ENCODE peak calls at places on chromosomes 7 and 10, in nine cellular contexts. E is globus pallidus, F is GM10248, C is activated T-helper 1 cell treated with Interleukin-2 at 50 U/mL for 16 hours, W is T-helper 2 cell, M is DMS79 treated with DMSO at 0.1 percent for 48 hours, V is NCI-H1092, S is upper lobe of right lung, D is smooth muscle cell of the brain vasculature. I is an unnamed sample.

GRCh38 chr7:103651558-103651957 is 205.6 kb upstream of the SLC26A5 start:
- DNase-seq in E (no peak), F (no peak), C (no peak), W (no peak), M (no peak), V (no peak), S (no peak), D (no peak), I (no peak)

GRCh38 chr10:132434405-132435005 is 37.5 kb downstream of the PWWP2B start:
- DNase-seq in E (no peak), F (no peak), C (peak), W (peak), M (no peak), V (no peak), S (peak), D (no peak), I (no peak)

GRCh38 chr7:47283497-47284131 is 298.3 kb downstream of the TNS3 start:
- DNase-seq in E (no peak), F (no peak), C (no peak), W (no peak), M (no peak), V (no peak), S (no peak), D (no peak), I (no peak)

GRCh38 chr7:100093925-100094486 is 5.2 kb downstream of the COPS6 start:
- DNase-seq in E (no peak), F (no peak), C (no peak), W (no peak), M (no peak), V (no peak), S (no peak), D (no peak), I (no peak)

GRCh38 chr10:110568055-110568735 is 700 bp downstream of the SMC3 start:
- DNase-seq in E (peak), F (no peak), C (peak), W (peak), M (no peak), V (peak), S (no peak), D (no peak), I (no peak)

GRCh38 chr10:12631216-12631615 is 281.9 kb downstream of the CAMK1D start:
- DNase-seq in E (no peak), F (no peak), C (no peak), W (no peak), M (no peak), V (no peak), S (no peak), D (no peak), I (no peak)

GRCh38 chr10:129922598-129923123 is 41.4 kb downstream of the EBF3 start:
- DNase-seq in E (no peak), F (no peak), C (no peak), W (no peak), M (no peak), V (no peak), S (no peak), D (no peak), I (no peak)

GRCh38 chr7:50335795-50336754 is 31.6 kb downstream of the IKZF1 start:
- DNase-seq in E (no peak), F (no peak), C (peak), W (peak), M (no peak), V (no peak), S (peak), D (no peak), I (no peak)

GRCh38 chr10:24344279-24344678 is 135.3 kb downstream of the KIAA1217 start:
- DNase-seq in E (no peak), F (no peak), C (no peak), W (no peak), M (no peak), V (no peak), S (no peak), D (peak), I (no peak)